ENCODE peak calls at places on chromosomes 2 and 18, in five cellular contexts. One of them, this sample, is unnamed.
A peak's percentile ranks its signal among the peaks of the same experiment; 100 is the strongest.

GRCh38 chr2:205369813-205370212 is 312.5 kb upstream of the NRP2 start:
- DNase-seq in K562: no peak
- DNase-seq in HepG2: no peak
- DNase-seq in GM12878: no peak
- DNase-seq in A549: no peak
- DNase-seq in this sample: no peak

GRCh38 chr2:195575879-195576391 is 81.1 kb upstream of the SLC39A10 start:
- DNase-seq in GM12878: no peak
- DNase-seq in K562: no peak
- DNase-seq in A549: peak; percentile 78
- DNase-seq in HepG2: peak; percentile 27
- DNase-seq in this sample: no peak

GRCh38 chr2:218325566-218326160 is 31.0 kb upstream of the CATIP start:
- DNase-seq in A549: no peak
- DNase-seq in GM12878: no peak
- DNase-seq in HepG2: no peak
- DNase-seq in K562: no peak
- DNase-seq in this sample: no peak

GRCh38 chr2:232485757-232486557 is 1.7 kb downstream of the ECEL1 start:
- DNase-seq in K562: no peak
- DNase-seq in HepG2: no peak
- DNase-seq in A549: no peak
- DNase-seq in GM12878: no peak
- DNase-seq in this sample: peak; percentile 46

GRCh38 chr2:45353879-45354278 is 257.2 kb downstream of the SRBD1 start:
- DNase-seq in HepG2: peak; percentile 51
- DNase-seq in GM12878: no peak
- DNase-seq in K562: no peak
- DNase-seq in A549: peak; percentile 69
- DNase-seq in this sample: no peak

GRCh38 chr2:42372801-42373200 is 11.8 kb upstream of the COX7A2L start:
- DNase-seq in GM12878: no peak
- DNase-seq in A549: no peak
- DNase-seq in K562: no peak
- DNase-seq in HepG2: no peak
- DNase-seq in this sample: no peak

GRCh38 chr2:176072951-176073904 is 10.5 kb downstream of the EVX2 start:
- DNase-seq in K562: no peak
- DNase-seq in A549: no peak
- DNase-seq in HepG2: no peak
- DNase-seq in GM12878: no peak
- DNase-seq in this sample: no peak

GRCh38 chr2:176554107-176555048 is 285.1 kb downstream of the MTX2 start:
- DNase-seq in K562: peak; percentile 77
- DNase-seq in HepG2: peak; percentile 34
- DNase-seq in GM12878: peak; percentile 8
- DNase-seq in A549: peak; percentile 69
- DNase-seq in this sample: no peak

GRCh38 chr18:55477537-55478300 is 110.3 kb downstream of the TCF4 start:
- DNase-seq in A549: no peak
- DNase-seq in K562: no peak
- DNase-seq in GM12878: peak; percentile 4
- DNase-seq in HepG2: no peak
- DNase-seq in this sample: no peak

GRCh38 chr2:241509408-241509784 is 1.0 kb upstream of the STK25 start:
- DNase-seq in K562: no peak
- DNase-seq in GM12878: no peak
- DNase-seq in HepG2: no peak
- DNase-seq in A549: no peak
- DNase-seq in this sample: no peak

GRCh38 chr2:130873700-130874346 is 37.1 kb downstream of the ARHGEF4 start:
- DNase-seq in A549: peak; percentile 61
- DNase-seq in GM12878: peak; percentile 17
- DNase-seq in K562: peak; percentile 55
- DNase-seq in HepG2: peak; percentile 59
- DNase-seq in this sample: peak; percentile 77

GRCh38 chr2:20539133-20539719 is 92.4 kb downstream of the RHOB start:
- DNase-seq in GM12878: no peak
- DNase-seq in A549: no peak
- DNase-seq in K562: no peak
- DNase-seq in HepG2: peak; percentile 67
- DNase-seq in this sample: no peak

GRCh38 chr2:232689152-232689910 is 7.8 kb upstream of the GIGYF2 start:
- DNase-seq in A549: no peak
- DNase-seq in GM12878: no peak
- DNase-seq in HepG2: no peak
- DNase-seq in K562: no peak
- DNase-seq in this sample: no peak

GRCh38 chr2:20050712-20051517 is 513 bp downstream of the LAPTM4A start:
- DNase-seq in K562: peak; percentile 70
- DNase-seq in HepG2: peak; percentile 81
- DNase-seq in GM12878: no peak
- DNase-seq in A549: peak; percentile 65
- DNase-seq in this sample: peak; percentile 64

GRCh38 chr2:18117592-18117991 is 239.1 kb downstream of the KCNS3 start:
- DNase-seq in K562: no peak
- DNase-seq in HepG2: peak; percentile 35
- DNase-seq in GM12878: no peak
- DNase-seq in A549: peak; percentile 43
- DNase-seq in this sample: peak; percentile 61

GRCh38 chr2:46679761-46680160 is 200.4 kb downstream of the TMEM247 start:
- DNase-seq in A549: no peak
- DNase-seq in GM12878: no peak
- DNase-seq in HepG2: no peak
- DNase-seq in K562: no peak
- DNase-seq in this sample: no peak

GRCh38 chr2:23124214-23124735 is 260.7 kb upstream of the KLHL29 start:
- DNase-seq in HepG2: no peak
- DNase-seq in A549: no peak
- DNase-seq in K562: no peak
- DNase-seq in GM12878: no peak
- DNase-seq in this sample: no peak

GRCh38 chr2:113876503-113877387 is 13.1 kb upstream of the ACTR3 start:
- DNase-seq in K562: no peak
- DNase-seq in GM12878: no peak
- DNase-seq in A549: no peak
- DNase-seq in HepG2: peak; percentile 98
- DNase-seq in this sample: peak; percentile 36

GRCh38 chr2:169109502-169110409 is 40.4 kb downstream of the DHRS9 start:
- DNase-seq in K562: peak; percentile 90
- DNase-seq in A549: peak; percentile 74
- DNase-seq in GM12878: no peak
- DNase-seq in HepG2: peak; percentile 73
- DNase-seq in this sample: peak; percentile 87

GRCh38 chr2:46855805-46856204 is 59.8 kb downstream of the MCFD2 start:
- DNase-seq in GM12878: no peak
- DNase-seq in HepG2: no peak
- DNase-seq in K562: no peak
- DNase-seq in A549: no peak
- DNase-seq in this sample: no peak

GRCh38 chr2:110120171-110121051 is 4.8 kb upstream of the MALL start:
- DNase-seq in K562: no peak
- DNase-seq in A549: no peak
- DNase-seq in HepG2: no peak
- DNase-seq in GM12878: no peak
- DNase-seq in this sample: no peak

GRCh38 chr2:74865770-74866674 is 32.1 kb downstream of the HK2 start:
- DNase-seq in HepG2: peak; percentile 38
- DNase-seq in A549: no peak
- DNase-seq in GM12878: no peak
- DNase-seq in K562: no peak
- DNase-seq in this sample: no peak

GRCh38 chr2:45688479-45689298 is 37.2 kb downstream of the PRKCE start:
- DNase-seq in A549: no peak
- DNase-seq in GM12878: no peak
- DNase-seq in K562: no peak
- DNase-seq in HepG2: no peak
- DNase-seq in this sample: no peak

GRCh38 chr2:217714268-217714643 is 288.5 kb downstream of the TNS1 start:
- DNase-seq in GM12878: no peak
- DNase-seq in K562: no peak
- DNase-seq in A549: no peak
- DNase-seq in HepG2: peak; percentile 32
- DNase-seq in this sample: no peak

GRCh38 chr2:223513771-223514455 is 88.2 kb downstream of the SCG2 start:
- DNase-seq in A549: peak; percentile 13
- DNase-seq in GM12878: no peak
- DNase-seq in HepG2: no peak
- DNase-seq in K562: no peak
- DNase-seq in this sample: no peak

GRCh38 chr2:144078802-144079386 is 441.0 kb downstream of the ZEB2 start:
- DNase-seq in A549: no peak
- DNase-seq in GM12878: no peak
- DNase-seq in K562: no peak
- DNase-seq in HepG2: no peak
- DNase-seq in this sample: no peak

GRCh38 chr2:95075440-95075885 is 46.1 kb downstream of the MRPS5 start:
- DNase-seq in HepG2: no peak
- DNase-seq in GM12878: no peak
- DNase-seq in A549: no peak
- DNase-seq in K562: no peak
- DNase-seq in this sample: no peak

GRCh38 chr2:95071856-95072255 is 46.3 kb downstream of the MAL start:
- DNase-seq in GM12878: no peak
- DNase-seq in HepG2: no peak
- DNase-seq in K562: no peak
- DNase-seq in A549: no peak
- DNase-seq in this sample: no peak

GRCh38 chr2:95074663-95075439 is 46.8 kb downstream of the MRPS5 start:
- DNase-seq in HepG2: no peak
- DNase-seq in K562: no peak
- DNase-seq in GM12878: no peak
- DNase-seq in A549: no peak
- DNase-seq in this sample: no peak

GRCh38 chr2:95072424-95072823 is 46.9 kb downstream of the MAL start:
- DNase-seq in GM12878: no peak
- DNase-seq in A549: no peak
- DNase-seq in HepG2: no peak
- DNase-seq in K562: no peak
- DNase-seq in this sample: no peak

DNA sequence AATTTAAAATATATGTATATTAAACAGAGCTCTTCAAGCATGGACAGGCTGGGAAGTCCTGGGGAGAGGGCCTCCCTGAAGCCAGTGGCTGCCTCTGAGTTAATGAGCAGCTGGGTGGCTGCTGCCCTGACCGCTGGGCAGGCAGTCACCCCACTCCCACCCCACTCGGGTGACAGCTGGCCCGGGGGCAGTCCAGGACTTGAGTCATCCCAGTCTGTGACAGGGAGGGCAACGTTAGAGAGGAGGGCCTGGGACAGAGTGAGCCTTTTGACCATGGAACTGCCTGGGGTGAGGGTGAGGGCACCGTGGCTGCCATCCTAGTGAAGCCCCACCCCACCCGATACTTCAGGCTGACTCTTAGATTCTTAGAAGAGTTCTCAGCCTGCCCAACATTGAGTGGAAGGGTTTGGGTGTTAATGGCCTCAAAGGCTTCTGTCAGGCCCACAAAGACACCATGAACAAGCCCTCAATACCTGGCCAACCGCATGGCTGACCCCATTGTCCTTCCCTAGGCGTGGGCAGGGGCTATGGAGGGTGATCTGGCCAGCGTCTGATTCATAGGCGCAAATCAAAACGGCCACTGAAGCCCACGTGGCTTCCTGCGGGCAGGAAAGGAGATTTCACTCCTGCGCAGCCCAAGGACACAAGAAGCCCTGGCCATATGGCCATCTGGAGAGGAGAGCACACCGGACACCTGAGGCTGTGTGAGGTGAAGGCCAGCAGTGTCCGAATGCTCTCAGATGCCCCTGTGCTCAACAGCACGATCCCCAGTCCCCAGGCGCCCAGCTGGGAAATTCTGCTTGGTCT is 47.5 kb downstream of the MRPS5 start:
- DNase-seq in A549: no peak
- DNase-seq in HepG2: no peak
- DNase-seq in K562: no peak
- DNase-seq in GM12878: no peak
- DNase-seq in this sample: no peak
- TF ChIP-seq ESRRA in A549: no peak
- TF ChIP-seq ESRRA in HepG2: no peak
- TF ChIP-seq ESRRA in K562: no peak
- TF ChIP-seq ESRRA in GM12878: no peak
- TF ChIP-seq ESRRA in this sample: no peak

GRCh38 chr2:197011777-197012641 is 85.5 kb upstream of the PGAP1 start:
- DNase-seq in HepG2: peak; percentile 57
- DNase-seq in K562: peak; percentile 22
- DNase-seq in A549: peak; percentile 67
- DNase-seq in GM12878: no peak
- DNase-seq in this sample: no peak
- TF ChIP-seq ESRRA in HepG2: no peak
- TF ChIP-seq ESRRA in K562: no peak
- TF ChIP-seq ESRRA in A549: no peak
- TF ChIP-seq ESRRA in GM12878: no peak
- TF ChIP-seq ESRRA in this sample: no peak

GRCh38 chr2:29475446-29476006 is 360.3 kb downstream of the CLIP4 start:
- DNase-seq in K562: no peak
- DNase-seq in HepG2: no peak
- DNase-seq in A549: no peak
- DNase-seq in GM12878: no peak
- DNase-seq in this sample: no peak
- TF ChIP-seq ESRRA in K562: no peak
- TF ChIP-seq ESRRA in HepG2: no peak
- TF ChIP-seq ESRRA in A549: no peak
- TF ChIP-seq ESRRA in GM12878: no peak
- TF ChIP-seq ESRRA in this sample: no peak

GRCh38 chr2:158394453-158394852 is 62.1 kb downstream of the CCDC148 start:
- DNase-seq in K562: no peak
- DNase-seq in GM12878: no peak
- DNase-seq in HepG2: no peak
- DNase-seq in A549: no peak
- DNase-seq in this sample: no peak

GRCh38 chr2:158391361-158391760 is 65.2 kb downstream of the CCDC148 start:
- DNase-seq in K562: no peak
- DNase-seq in HepG2: no peak
- DNase-seq in A549: no peak
- DNase-seq in GM12878: no peak
- DNase-seq in this sample: no peak

GRCh38 chr2:158392683-158393082 is 63.9 kb downstream of the CCDC148 start:
- DNase-seq in K562: no peak
- DNase-seq in HepG2: no peak
- DNase-seq in A549: no peak
- DNase-seq in GM12878: no peak
- DNase-seq in this sample: no peak

GRCh38 chr2:158391876-158392275 is 64.7 kb downstream of the CCDC148 start:
- DNase-seq in K562: no peak
- DNase-seq in A549: peak; percentile 14
- DNase-seq in HepG2: peak; percentile 23
- DNase-seq in GM12878: no peak
- DNase-seq in this sample: no peak

DNA sequence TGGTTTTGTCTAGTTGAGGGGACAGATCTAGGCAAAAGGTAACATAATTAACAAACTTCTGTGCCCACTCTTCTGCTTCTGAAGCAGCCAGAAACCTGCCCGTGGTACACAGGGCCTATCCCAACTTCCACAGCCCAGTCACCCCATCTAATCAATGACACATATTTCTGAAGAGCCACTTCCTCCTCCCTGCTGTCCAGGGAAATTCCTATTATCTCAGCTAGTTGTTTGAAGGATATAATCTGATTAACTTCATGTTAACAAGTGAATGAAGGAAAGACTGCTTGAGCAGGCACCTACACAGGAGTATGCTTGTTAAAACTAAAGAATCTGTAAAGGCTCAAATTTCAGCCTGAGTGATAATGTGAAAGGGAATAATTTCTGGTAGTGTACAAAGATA is 61.4 kb downstream of the CCDC148 start:
- DNase-seq in HepG2: no peak
- DNase-seq in GM12878: no peak
- DNase-seq in K562: no peak
- DNase-seq in A549: no peak
- DNase-seq in this sample: no peak
- TF ChIP-seq ESRRA in HepG2: no peak
- TF ChIP-seq ESRRA in GM12878: no peak
- TF ChIP-seq ESRRA in K562: no peak
- TF ChIP-seq ESRRA in A549: no peak
- TF ChIP-seq ESRRA in this sample: no peak

This sample was measured in WTC11.